ENCODE peak calls at places on chromosomes 6 and 20, in six cellular contexts. X is MV-4-11; T is K562; G is right cardiac atrium; E is HCEC 1CT; P is activated T-helper 1 cell treated with anti-CD3 and anti-CD28 coated beads, Interleukin-12 subunit alpha, Interleukin-12 subunit beta, Interleukin-2, Interleukin-4 antibody, amounts not matched to agents 30 ng/mL and 10 ng/mL and 1 ng/mL, durations not matched to agents 14 hours and 24 hours and 36 hours. U is an unnamed sample.

GRCh38 chr6:34953084-34954025 is 64.3 kb downstream of the ANKS1A start:
- DNase-seq in T (no peak), G (no peak), X (no peak), E (peak), P (no peak), U (no peak)

GRCh38 chr6:129920103-129920798 is 59.1 kb upstream of the TMEM244 start:
- DNase-seq in E (peak), T (peak), X (no peak), G (no peak), P (no peak), U (no peak)

GRCh38 chr6:75154973-75155372 is 50.9 kb downstream of the COL12A1 start:
- DNase-seq in P (no peak), T (no peak), E (no peak), X (no peak), G (no peak), U (no peak)

GRCh38 chr6:150773969-150774368 is 91.5 kb upstream of the MTHFD1L start:
- DNase-seq in T (no peak), E (no peak), P (no peak), G (no peak), X (no peak), U (no peak)

GRCh38 chr6:128573036-128573435 is 52.6 kb upstream of the PTPRK start:
- DNase-seq in E (no peak), X (no peak), T (no peak), P (no peak), G (no peak), U (no peak)

GRCh38 chr6:146312606-146313005 is 231.0 kb upstream of the RAB32 start:
- DNase-seq in P (no peak), E (peak), G (no peak), T (no peak), X (no peak), U (no peak)

GRCh38 chr6:35014786-35015185 is 125.7 kb downstream of the ANKS1A start:
- DNase-seq in X (peak), P (no peak), E (peak), T (no peak), G (no peak), U (no peak)

GRCh38 chr20:47204008-47204745 is 152.3 kb downstream of the ZMYND8 start:
- DNase-seq in E (peak), G (no peak), P (no peak), T (no peak), X (no peak), U (no peak)

GRCh38 chr6:118914598-118914997 is 20.4 kb downstream of the MCM9 start:
- DNase-seq in P (no peak), X (no peak), T (no peak), E (no peak), G (no peak), U (no peak)

GRCh38 chr20:45098096-45098773 is 2.7 kb downstream of the KCNS1 start:
- DNase-seq in P (no peak), X (no peak), E (no peak), T (no peak), G (peak), U (no peak)

GRCh38 chr6:2770171-2770570 is 5.0 kb downstream of the WRNIP1 start:
- DNase-seq in T (peak), E (no peak), X (no peak), G (peak), P (no peak), U (no peak)

GRCh38 chr6:163943647-163944395 is 529.3 kb downstream of the QKI start:
- DNase-seq in E (no peak), P (no peak), T (no peak), X (no peak), G (peak), U (no peak)

GRCh38 chr6:65671922-65672321 is 35.1 kb downstream of the EYS start:
- DNase-seq in P (no peak), T (no peak), X (no peak), G (no peak), E (no peak), U (no peak)

GRCh38 chr6:149313070-149313469 is 4.4 kb upstream of the TAB2 start:
- DNase-seq in P (no peak), G (no peak), X (no peak), E (no peak), T (no peak), U (no peak)